ENCODE peak calls at places on chromosomes 12 and 14, in seven cellular contexts. Y is naive thymus-derived CD4-positive, alpha-beta T cell; P is adipocyte; E is RWPE2; L is GM06990; R is A673; I is uterus. H is an unnamed sample.

GRCh38 chr12:3313655-3314305 is 177.2 kb upstream of the PRMT8 start:
- DNase-seq in Y (peak; percentile 16), P (peak; percentile 16), E (no peak), L (no peak), R (peak; percentile 44), I (peak; percentile 48), H (peak; percentile 20)

GRCh38 chr12:73632191-73632590 is 905.4 kb upstream of the ATXN7L3B start:
- DNase-seq in Y (no peak), P (no peak), E (no peak), L (no peak), R (no peak), I (no peak), H (no peak)

GRCh38 chr12:14588571-14588970 is 20.9 kb upstream of the PLBD1 start:
- DNase-seq in Y (no peak), P (no peak), E (no peak), L (no peak), R (no peak), I (no peak), H (no peak)

GRCh38 chr14:105448706-105449111 is 25.9 kb upstream of the CRIP2 start:
- DNase-seq in Y (peak; percentile 70), P (peak; percentile 61), E (no peak), L (peak; percentile 51), R (peak; percentile 79), I (peak; percentile 79), H (peak; percentile 58)

GRCh38 chr12:125528300-125528699 is 463.1 kb downstream of the AACS start:
- DNase-seq in Y (no peak), P (no peak), E (no peak), L (no peak), R (no peak), I (no peak), H (no peak)

GRCh38 chr12:175759-176158 is 38.2 kb downstream of the SLC6A12 start:
- DNase-seq in Y (no peak), P (no peak), E (no peak), L (no peak), R (no peak), I (no peak), H (no peak)

GRCh38 chr14:40870252-40870651 is 736.4 kb upstream of the LRFN5 start:
- DNase-seq in Y (no peak), P (no peak), E (no peak), L (no peak), R (peak; percentile 3), I (no peak), H (no peak)

GRCh38 chr14:92540472-92541048 is 27.0 kb downstream of the RIN3 start:
- DNase-seq in Y (no peak), P (peak; percentile 99), E (peak; percentile 90), L (no peak), R (peak; percentile 50), I (peak; percentile 93), H (peak; percentile 99)

GRCh38 chr12:18074001-18074400 is 16.0 kb downstream of the RERGL start:
- DNase-seq in Y (no peak), P (no peak), E (no peak), L (no peak), R (no peak), I (no peak), H (no peak)

GRCh38 chr12:114393569-114393968 is 12.4 kb downstream of the TBX5 start:
- DNase-seq in Y (no peak), P (no peak), E (no peak), L (no peak), R (no peak), I (no peak), H (no peak)

GRCh38 chr14:51367600-51367931 is 127.5 kb downstream of the TMX1 start:
- DNase-seq in Y (no peak), P (peak; percentile 85), E (no peak), L (no peak), R (no peak), I (no peak), H (peak; percentile 91)

GRCh38 chr12:8449293-8449944 is 6.3 kb upstream of the CLEC6A start:
- DNase-seq in Y (no peak), P (no peak), E (no peak), L (no peak), R (no peak), I (no peak), H (no peak)

GRCh38 chr14:61525293-61526011 is 169.9 kb upstream of the HIF1A start:
- DNase-seq in Y (no peak), P (no peak), E (peak; percentile 98), L (peak; percentile 38), R (no peak), I (no peak), H (peak; percentile 91)

GRCh38 chr14:56650977-56651376 is 71.4 kb downstream of the TMEM260 start:
- DNase-seq in Y (no peak), P (no peak), E (no peak), L (no peak), R (no peak), I (no peak), H (no peak)

GRCh38 chr12:104234926-104235499 is 19.4 kb downstream of the TXNRD1 start:
- DNase-seq in Y (no peak), P (no peak), E (no peak), L (no peak), R (no peak), I (no peak), H (no peak)

GRCh38 chr14:75800792-75801191 is 139.7 kb downstream of the TTLL5 start:
- DNase-seq in Y (no peak), P (no peak), E (no peak), L (no peak), R (no peak), I (no peak), H (no peak)

GRCh38 chr14:68127166-68127565 is 307.6 kb downstream of the RAD51B start:
- DNase-seq in Y (no peak), P (no peak), E (no peak), L (no peak), R (no peak), I (no peak), H (no peak)

GRCh38 chr14:68124885-68125731 is 305.5 kb downstream of the RAD51B start:
- DNase-seq in Y (no peak), P (peak; percentile 59), E (no peak), L (no peak), R (no peak), I (no peak), H (peak; percentile 66)

GRCh38 chr14:68124050-68124449 is 304.5 kb downstream of the RAD51B start:
- DNase-seq in Y (no peak), P (no peak), E (no peak), L (no peak), R (no peak), I (no peak), H (no peak)
- H3K4me3 ChIP-seq in Y (no peak overlapping the region), P (no peak overlapping the region), E (no peak overlapping the region), L (no peak overlapping the region), R (no peak overlapping the region), I (no peak overlapping the region), H (no peak overlapping the region)

GRCh38 chr12:92138626-92139025 is 7.0 kb downstream of the BTG1 start:
- DNase-seq in Y (no peak), P (peak; percentile 5), E (no peak), L (no peak), R (no peak), I (no peak), H (no peak)
- H3K4me3 ChIP-seq in Y (peak overlapping the region; percentile 98), P (peak overlapping the region; percentile 95), E (no peak overlapping the region), L (peak overlapping the region; percentile 83), R (peak overlapping the region; percentile 6), I (peak overlapping the region; percentile 84), H (no peak overlapping the region)

DNA sequence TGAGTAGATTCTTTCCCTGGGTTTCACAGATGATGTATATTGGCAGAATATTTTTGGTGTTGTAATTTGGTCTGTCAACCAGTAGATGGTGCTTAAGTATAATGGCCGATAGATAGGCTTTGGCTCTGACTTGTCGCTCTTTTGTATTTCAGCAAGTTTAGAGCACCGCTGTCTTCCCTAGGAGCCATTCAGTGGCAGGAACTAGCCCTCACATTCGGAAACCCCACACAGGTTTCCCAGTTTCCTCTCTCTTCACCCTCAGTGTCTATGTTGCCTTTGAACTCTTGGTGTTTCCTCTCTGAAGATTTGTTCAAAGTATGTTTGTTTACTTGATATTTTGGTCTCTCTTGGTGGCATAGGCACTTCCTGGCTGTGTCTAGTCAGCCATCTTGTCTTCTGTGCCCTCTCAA is 102.2 kb downstream of the GPHN start:
- DNase-seq in Y (peak; percentile 5), P (peak; percentile 6), E (no peak), L (no peak), R (peak; percentile 31), I (no peak), H (peak; percentile 29)
- H3K4me3 ChIP-seq in Y (no peak overlapping the region), P (no peak overlapping the region), E (no peak overlapping the region), L (no peak overlapping the region), R (no peak overlapping the region), I (no peak overlapping the region), H (no peak overlapping the region)

GRCh38 chr12:93743999-93744689 is 67.0 kb downstream of the CRADD start:
- DNase-seq in Y (no peak), P (no peak), E (no peak), L (no peak), R (no peak), I (no peak), H (no peak)

GRCh38 chr12:93742086-93742934 is 65.1 kb downstream of the CRADD start:
- DNase-seq in Y (peak; percentile 50), P (peak; percentile 85), E (no peak), L (peak; percentile 70), R (peak; percentile 77), I (peak; percentile 82), H (peak; percentile 64)

GRCh38 chr12:93741741-93742085 is 64.5 kb downstream of the CRADD start:
- DNase-seq in Y (peak; percentile 46), P (peak; percentile 51), E (no peak), L (no peak), R (no peak), I (no peak), H (peak; percentile 35)

GRCh38 chr12:93745304-93745703 is 68.1 kb downstream of the CRADD start:
- DNase-seq in Y (no peak), P (no peak), E (no peak), L (no peak), R (no peak), I (no peak), H (no peak)

DNA sequence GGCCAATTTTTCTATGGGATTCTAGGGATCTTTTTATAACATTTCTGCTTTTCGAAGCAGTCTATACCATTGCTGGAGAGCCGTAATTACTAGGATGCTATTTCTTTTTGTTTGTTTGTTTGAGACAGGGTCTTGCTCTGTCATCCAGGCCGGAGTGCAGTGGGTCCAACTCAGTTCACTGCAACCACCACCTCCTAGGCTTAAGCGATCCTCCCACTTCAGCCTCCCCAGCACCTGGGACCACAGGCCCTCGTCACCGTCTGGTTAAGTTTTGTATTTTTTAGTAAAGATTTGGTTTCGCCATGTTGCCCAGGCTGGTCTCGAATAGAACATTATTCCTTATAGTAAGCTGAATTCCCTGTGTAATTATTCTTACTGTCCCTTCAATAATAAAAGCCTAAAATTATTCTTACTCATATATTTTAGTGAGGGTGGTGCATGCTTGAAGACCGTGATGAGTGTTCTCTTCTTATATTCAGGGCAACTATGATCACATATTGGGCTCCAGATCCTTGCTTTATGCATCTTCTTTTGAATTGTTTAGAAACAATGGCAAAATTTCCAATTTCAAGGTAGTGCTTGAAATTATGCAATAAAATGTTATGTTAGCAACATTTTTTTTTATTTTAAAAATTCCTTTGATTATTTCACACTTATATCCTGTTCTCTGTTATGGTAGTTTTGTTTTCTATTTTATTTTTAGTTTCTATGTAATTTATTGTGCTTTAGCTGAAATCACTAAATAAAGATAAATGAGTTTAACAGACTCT is 66.2 kb downstream of the CRADD start:
- DNase-seq in Y (no peak), P (no peak), E (no peak), L (no peak), R (no peak), I (no peak), H (no peak)
- H3K4me3 ChIP-seq in Y (no peak overlapping the region), P (peak overlapping the region; percentile 91), E (no peak overlapping the region), L (no peak overlapping the region), R (no peak overlapping the region), I (peak overlapping the region; percentile 44), H (no peak overlapping the region)

H was measured in fibroblast of mammary gland.